ENCODE peak calls at places on chromosomes 12 and 14, in four cellular contexts. One of them, this sample, is unnamed.

GRCh38 chr14:33120341-33120740 is 181.7 kb downstream of the NPAS3 start:
- DNase-seq in A549: no peak
- DNase-seq in HepG2: no peak
- DNase-seq in K562: no peak
- DNase-seq in this sample: no peak

GRCh38 chr14:91138511-91139359 is 24.9 kb downstream of the DGLUCY start:
- DNase-seq in A549: peak
- DNase-seq in HepG2: peak
- DNase-seq in K562: peak
- DNase-seq in this sample: peak

GRCh38 chr14:34536951-34537676 is 2.4 kb downstream of the EAPP start:
- DNase-seq in A549: no peak
- DNase-seq in HepG2: no peak
- DNase-seq in K562: no peak
- DNase-seq in this sample: no peak

GRCh38 chr14:62138593-62138992 is 376.4 kb downstream of the SNAPC1 start:
- DNase-seq in A549: no peak
- DNase-seq in HepG2: no peak
- DNase-seq in K562: no peak
- DNase-seq in this sample: no peak

GRCh38 chr12:103468837-103469236 is 26.9 kb downstream of the C12orf42 start:
- DNase-seq in A549: no peak
- DNase-seq in HepG2: no peak
- DNase-seq in K562: no peak
- DNase-seq in this sample: peak

GRCh38 chr12:10363922-10364838 is 25.7 kb downstream of the KLRK1 start:
- DNase-seq in A549: peak
- DNase-seq in HepG2: peak
- DNase-seq in K562: peak
- DNase-seq in this sample: no peak

GRCh38 chr14:75577724-75578098 is 709 bp upstream of the FLVCR2 start:
- DNase-seq in A549: peak
- DNase-seq in HepG2: peak
- DNase-seq in K562: peak
- DNase-seq in this sample: peak

GRCh38 chr14:36618641-36619040 is 36.2 kb upstream of the NKX2-8 start:
- DNase-seq in A549: no peak
- DNase-seq in HepG2: no peak
- DNase-seq in K562: no peak
- DNase-seq in this sample: no peak

GRCh38 chr14:100682749-100683148 is 43.9 kb upstream of the DLK1 start:
- DNase-seq in A549: no peak
- DNase-seq in HepG2: no peak
- DNase-seq in K562: no peak
- DNase-seq in this sample: no peak

GRCh38 chr14:61365667-61366194 is 44.4 kb downstream of the PRKCH start:
- DNase-seq in A549: no peak
- DNase-seq in HepG2: no peak
- DNase-seq in K562: no peak
- DNase-seq in this sample: no peak

GRCh38 chr14:76957224-76957881 is 71.2 kb downstream of the IRF2BPL start:
- DNase-seq in A549: no peak
- DNase-seq in HepG2: no peak
- DNase-seq in K562: peak
- DNase-seq in this sample: no peak

GRCh38 chr12:25424186-25424854 is 128.8 kb downstream of the LMNTD1 start:
- DNase-seq in A549: no peak
- DNase-seq in HepG2: no peak
- DNase-seq in K562: no peak
- DNase-seq in this sample: no peak

GRCh38 chr12:68154768-68155167 is 4.8 kb downstream of the IFNG start:
- DNase-seq in A549: no peak
- DNase-seq in HepG2: no peak
- DNase-seq in K562: no peak
- DNase-seq in this sample: no peak

GRCh38 chr12:11839093-11839641 is 189.7 kb downstream of the ETV6 start:
- DNase-seq in A549: no peak
- DNase-seq in HepG2: no peak
- DNase-seq in K562: peak
- DNase-seq in this sample: no peak

GRCh38 chr14:83566567-83566966 is 1963.4 kb upstream of the FLRT2 start:
- DNase-seq in A549: no peak
- DNase-seq in HepG2: no peak
- DNase-seq in K562: no peak
- DNase-seq in this sample: no peak

GRCh38 chr12:130335517-130336392 is 1.9 kb upstream of the PIWIL1 start:
- DNase-seq in A549: peak
- DNase-seq in HepG2: peak
- DNase-seq in K562: peak
- DNase-seq in this sample: no peak

GRCh38 chr14:99242238-99242637 is 29.8 kb downstream of the BCL11B start:
- DNase-seq in A549: no peak
- DNase-seq in HepG2: no peak
- DNase-seq in K562: no peak
- DNase-seq in this sample: no peak

GRCh38 chr14:24609667-24610344 is at the start of gene GZMH:
- DNase-seq in A549: no peak
- DNase-seq in HepG2: no peak
- DNase-seq in K562: no peak
- DNase-seq in this sample: no peak

GRCh38 chr12:114858388-114859146 is 174.6 kb upstream of the TBX3 start:
- DNase-seq in A549: peak
- DNase-seq in HepG2: peak
- DNase-seq in K562: no peak
- DNase-seq in this sample: peak

GRCh38 chr12:88113871-88114270 is 28.0 kb downstream of the CEP290 start:
- DNase-seq in A549: no peak
- DNase-seq in HepG2: no peak
- DNase-seq in K562: no peak
- DNase-seq in this sample: no peak

DNA sequence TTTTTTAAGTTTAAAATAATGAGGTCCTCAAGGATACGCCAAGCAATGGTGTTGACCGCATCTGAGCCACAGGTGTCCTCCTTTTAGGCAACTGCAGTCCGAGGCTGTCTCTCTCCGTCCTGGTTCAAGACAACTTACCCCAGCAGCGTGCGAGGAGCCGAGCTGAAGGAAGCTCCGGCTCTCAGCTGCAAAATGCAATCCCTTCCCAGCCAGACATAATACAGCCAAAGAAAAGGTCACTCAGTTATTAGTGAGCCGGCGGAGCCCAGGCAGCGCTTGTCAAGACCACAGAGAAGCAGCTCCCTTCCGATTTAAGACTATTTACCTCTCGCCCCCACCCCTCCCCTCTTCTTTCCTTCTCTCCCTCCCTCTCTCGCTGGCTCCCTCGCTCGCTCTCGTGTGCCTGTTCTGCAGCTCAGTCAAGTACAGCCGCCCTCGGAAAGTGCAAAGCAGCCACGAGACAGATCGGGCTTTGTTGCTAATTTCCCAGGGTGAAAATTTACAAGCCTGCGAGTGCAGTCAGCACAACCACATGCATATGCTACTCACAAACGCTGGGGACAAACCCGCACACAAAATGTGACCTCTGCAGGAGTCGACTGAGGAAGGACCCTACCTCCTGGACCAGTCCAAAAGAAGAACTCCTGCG is 363 bp upstream of the LMO3 start:
- DNase-seq in A549: no peak
- DNase-seq in HepG2: no peak
- DNase-seq in K562: no peak
- DNase-seq in this sample: peak
- TF ChIP-seq HMGXB4 in A549: no peak
- TF ChIP-seq HMGXB4 in HepG2: no peak
- TF ChIP-seq HMGXB4 in K562: no peak
- TF ChIP-seq HMGXB4 in this sample: no peak

GRCh38 chr12:123027726-123028445 is 47.4 kb downstream of the ARL6IP4 start:
- DNase-seq in A549: no peak
- DNase-seq in HepG2: no peak
- DNase-seq in K562: no peak
- DNase-seq in this sample: no peak

GRCh38 chr12:123022846-123023245 is 42.4 kb downstream of the ARL6IP4 start:
- DNase-seq in A549: no peak
- DNase-seq in HepG2: no peak
- DNase-seq in K562: no peak
- DNase-seq in this sample: no peak

GRCh38 chr12:123022205-123022604 is 41.7 kb downstream of the ARL6IP4 start:
- DNase-seq in A549: no peak
- DNase-seq in HepG2: no peak
- DNase-seq in K562: peak
- DNase-seq in this sample: no peak

GRCh38 chr12:123026094-123026853 is 45.8 kb downstream of the ARL6IP4 start:
- DNase-seq in A549: no peak
- DNase-seq in HepG2: no peak
- DNase-seq in K562: no peak
- DNase-seq in this sample: no peak

GRCh38 chr12:123024819-123025391 is 44.4 kb downstream of the ARL6IP4 start:
- DNase-seq in A549: no peak
- DNase-seq in HepG2: no peak
- DNase-seq in K562: no peak
- DNase-seq in this sample: no peak
- TF ChIP-seq HMGXB4 in A549: no peak
- TF ChIP-seq HMGXB4 in HepG2: no peak
- TF ChIP-seq HMGXB4 in K562: no peak
- TF ChIP-seq HMGXB4 in this sample: no peak

GRCh38 chr12:42469355-42470006 is 120.1 kb downstream of the PRICKLE1 start:
- DNase-seq in A549: no peak
- DNase-seq in HepG2: no peak
- DNase-seq in K562: no peak
- DNase-seq in this sample: no peak

GRCh38 chr12:42468853-42469252 is 120.7 kb downstream of the PRICKLE1 start:
- DNase-seq in A549: no peak
- DNase-seq in HepG2: no peak
- DNase-seq in K562: no peak
- DNase-seq in this sample: no peak

GRCh38 chr12:42473130-42473529 is 116.4 kb downstream of the PRICKLE1 start:
- DNase-seq in A549: no peak
- DNase-seq in HepG2: no peak
- DNase-seq in K562: no peak
- DNase-seq in this sample: no peak

GRCh38 chr12:42463671-42464070 is 125.9 kb downstream of the PRICKLE1 start:
- DNase-seq in A549: no peak
- DNase-seq in HepG2: no peak
- DNase-seq in K562: no peak
- DNase-seq in this sample: no peak

GRCh38 chr12:42468341-42468821 is 121.2 kb downstream of the PRICKLE1 start:
- DNase-seq in A549: no peak
- DNase-seq in HepG2: no peak
- DNase-seq in K562: no peak
- DNase-seq in this sample: no peak
- TF ChIP-seq HMGXB4 in A549: no peak
- TF ChIP-seq HMGXB4 in HepG2: no peak
- TF ChIP-seq HMGXB4 in K562: no peak
- TF ChIP-seq HMGXB4 in this sample: no peak

GRCh38 chr14:32010561-32011188 is 66.4 kb upstream of the ARHGAP5 start:
- DNase-seq in A549: peak
- DNase-seq in HepG2: peak
- DNase-seq in K562: peak
- DNase-seq in this sample: no peak
- TF ChIP-seq HMGXB4 in A549: no peak
- TF ChIP-seq HMGXB4 in HepG2: no peak
- TF ChIP-seq HMGXB4 in K562: no peak
- TF ChIP-seq HMGXB4 in this sample: no peak

GRCh38 chr12:38907171-38907923 is 2.0 kb upstream of the CPNE8 start:
- DNase-seq in A549: no peak
- DNase-seq in HepG2: no peak
- DNase-seq in K562: no peak
- DNase-seq in this sample: no peak

GRCh38 chr12:38912116-38912515 is 6.7 kb upstream of the CPNE8 start:
- DNase-seq in A549: no peak
- DNase-seq in HepG2: no peak
- DNase-seq in K562: no peak
- DNase-seq in this sample: no peak

GRCh38 chr12:38915783-38916182 is 10.4 kb upstream of the CPNE8 start:
- DNase-seq in A549: no peak
- DNase-seq in HepG2: no peak
- DNase-seq in K562: no peak
- DNase-seq in this sample: no peak

GRCh38 chr12:38906482-38907170 is 1.2 kb upstream of the CPNE8 start:
- DNase-seq in A549: peak
- DNase-seq in HepG2: peak
- DNase-seq in K562: peak
- DNase-seq in this sample: peak

GRCh38 chr12:38911611-38912010 is 6.2 kb upstream of the CPNE8 start:
- DNase-seq in A549: no peak
- DNase-seq in HepG2: no peak
- DNase-seq in K562: no peak
- DNase-seq in this sample: no peak
- TF ChIP-seq HMGXB4 in A549: no peak
- TF ChIP-seq HMGXB4 in HepG2: no peak
- TF ChIP-seq HMGXB4 in K562: no peak
- TF ChIP-seq HMGXB4 in this sample: no peak

GRCh38 chr12:48980953-48981756 is 3.0 kb downstream of the WNT1 start:
- DNase-seq in A549: peak
- DNase-seq in HepG2: no peak
- DNase-seq in K562: no peak
- DNase-seq in this sample: peak

GRCh38 chr12:48980389-48980952 is 2.3 kb downstream of the WNT1 start:
- DNase-seq in A549: no peak
- DNase-seq in HepG2: no peak
- DNase-seq in K562: no peak
- DNase-seq in this sample: peak

GRCh38 chr12:48978291-48978740 is at the start of gene WNT1:
- DNase-seq in A549: no peak
- DNase-seq in HepG2: no peak
- DNase-seq in K562: no peak
- DNase-seq in this sample: peak

GRCh38 chr12:48978741-48979601 is 849 bp downstream of the WNT1 start:
- DNase-seq in A549: no peak
- DNase-seq in HepG2: no peak
- DNase-seq in K562: no peak
- DNase-seq in this sample: no peak

GRCh38 chr12:48979602-48980388 is 1.7 kb downstream of the WNT1 start:
- DNase-seq in A549: no peak
- DNase-seq in HepG2: no peak
- DNase-seq in K562: no peak
- DNase-seq in this sample: peak
- TF ChIP-seq HMGXB4 in A549: no peak
- TF ChIP-seq HMGXB4 in HepG2: no peak
- TF ChIP-seq HMGXB4 in K562: no peak
- TF ChIP-seq HMGXB4 in this sample: peak

GRCh38 chr12:53775478-53776145 is 23.8 kb upstream of the CISTR start:
- DNase-seq in A549: no peak
- DNase-seq in HepG2: no peak
- DNase-seq in K562: no peak
- DNase-seq in this sample: no peak
- TF ChIP-seq HMGXB4 in A549: no peak
- TF ChIP-seq HMGXB4 in HepG2: no peak
- TF ChIP-seq HMGXB4 in K562: no peak
- TF ChIP-seq HMGXB4 in this sample: no peak

This sample was measured in WTC11.